ENCODE peak calls at places on chromosomes 1 and 21, in six cellular contexts. One of them, this sample, is unnamed.

GRCh38 chr1:202270871-202271326 is 70.8 kb downstream of the UBE2T start:
- DNase-seq in upper lobe of left lung: no peak
- DNase-seq in skeletal muscle cell: no peak
- DNase-seq in OCI-LY7: no peak
- DNase-seq in mesendoderm: no peak
- DNase-seq in neuronal stem cell: no peak
- DNase-seq in this sample: no peak

GRCh38 chr1:7002728-7003127 is 217.5 kb downstream of the CAMTA1 start:
- DNase-seq in upper lobe of left lung: no peak
- DNase-seq in neuronal stem cell: no peak
- DNase-seq in OCI-LY7: no peak
- DNase-seq in skeletal muscle cell: no peak
- DNase-seq in mesendoderm: peak
- DNase-seq in this sample: no peak

GRCh38 chr21:35779690-35780570 is 280.4 kb downstream of the SETD4 start:
- DNase-seq in OCI-LY7: no peak
- DNase-seq in neuronal stem cell: no peak
- DNase-seq in upper lobe of left lung: no peak
- DNase-seq in mesendoderm: no peak
- DNase-seq in skeletal muscle cell: peak
- DNase-seq in this sample: no peak

GRCh38 chr1:41358152-41358937 is 2.9 kb upstream of the FOXO6 start:
- DNase-seq in OCI-LY7: no peak
- DNase-seq in skeletal muscle cell: no peak
- DNase-seq in upper lobe of left lung: no peak
- DNase-seq in mesendoderm: no peak
- DNase-seq in neuronal stem cell: no peak
- DNase-seq in this sample: no peak

GRCh38 chr1:155504207-155504606 is 58.4 kb downstream of the ASH1L start:
- DNase-seq in skeletal muscle cell: no peak
- DNase-seq in upper lobe of left lung: no peak
- DNase-seq in neuronal stem cell: no peak
- DNase-seq in mesendoderm: peak
- DNase-seq in OCI-LY7: peak
- DNase-seq in this sample: no peak

GRCh38 chr1:100506221-100506620 is 31.7 kb upstream of the GPR88 start:
- DNase-seq in neuronal stem cell: no peak
- DNase-seq in upper lobe of left lung: no peak
- DNase-seq in skeletal muscle cell: peak
- DNase-seq in mesendoderm: no peak
- DNase-seq in OCI-LY7: no peak
- DNase-seq in this sample: no peak

GRCh38 chr1:89873250-89873649 is 52.4 kb downstream of the LRRC8D start:
- DNase-seq in mesendoderm: no peak
- DNase-seq in OCI-LY7: no peak
- DNase-seq in upper lobe of left lung: no peak
- DNase-seq in neuronal stem cell: no peak
- DNase-seq in skeletal muscle cell: no peak
- DNase-seq in this sample: no peak

GRCh38 chr1:160864173-160864572 is 1.5 kb upstream of the CD244 start:
- DNase-seq in neuronal stem cell: no peak
- DNase-seq in mesendoderm: no peak
- DNase-seq in upper lobe of left lung: no peak
- DNase-seq in skeletal muscle cell: no peak
- DNase-seq in OCI-LY7: no peak
- DNase-seq in this sample: no peak

GRCh38 chr1:219927956-219928790 is at the start of gene SLC30A10:
- DNase-seq in OCI-LY7: no peak
- DNase-seq in upper lobe of left lung: peak
- DNase-seq in skeletal muscle cell: no peak
- DNase-seq in mesendoderm: peak
- DNase-seq in neuronal stem cell: peak
- DNase-seq in this sample: no peak

GRCh38 chr1:183063349-183063748 is 40.1 kb downstream of the LAMC1 start:
- DNase-seq in OCI-LY7: no peak
- DNase-seq in upper lobe of left lung: no peak
- DNase-seq in mesendoderm: no peak
- DNase-seq in skeletal muscle cell: no peak
- DNase-seq in neuronal stem cell: no peak
- DNase-seq in this sample: no peak

GRCh38 chr1:183065168-183065670 is 42.0 kb downstream of the LAMC1 start:
- DNase-seq in upper lobe of left lung: no peak
- DNase-seq in neuronal stem cell: no peak
- DNase-seq in skeletal muscle cell: no peak
- DNase-seq in OCI-LY7: no peak
- DNase-seq in mesendoderm: no peak
- DNase-seq in this sample: no peak

GRCh38 chr1:183058835-183059234 is 35.6 kb downstream of the LAMC1 start:
- DNase-seq in upper lobe of left lung: no peak
- DNase-seq in mesendoderm: no peak
- DNase-seq in neuronal stem cell: no peak
- DNase-seq in OCI-LY7: no peak
- DNase-seq in skeletal muscle cell: no peak
- DNase-seq in this sample: no peak

GRCh38 chr1:183061194-183061593 is 38.0 kb downstream of the LAMC1 start:
- DNase-seq in neuronal stem cell: no peak
- DNase-seq in upper lobe of left lung: no peak
- DNase-seq in OCI-LY7: no peak
- DNase-seq in mesendoderm: no peak
- DNase-seq in skeletal muscle cell: no peak
- DNase-seq in this sample: no peak
- H3K4me3 ChIP-seq in neuronal stem cell: no peak
- H3K4me3 ChIP-seq in upper lobe of left lung: no peak
- H3K4me3 ChIP-seq in OCI-LY7: no peak
- H3K4me3 ChIP-seq in mesendoderm: no peak
- H3K4me3 ChIP-seq in skeletal muscle cell: no peak
- H3K4me3 ChIP-seq in this sample: no peak

GRCh38 chr1:85289848-85290335 is 13.5 kb upstream of the BCL10 start:
- DNase-seq in neuronal stem cell: no peak
- DNase-seq in mesendoderm: no peak
- DNase-seq in upper lobe of left lung: no peak
- DNase-seq in OCI-LY7: peak
- DNase-seq in skeletal muscle cell: no peak
- DNase-seq in this sample: no peak

GRCh38 chr1:85295006-85295431 is 18.6 kb upstream of the BCL10 start:
- DNase-seq in skeletal muscle cell: no peak
- DNase-seq in neuronal stem cell: no peak
- DNase-seq in upper lobe of left lung: no peak
- DNase-seq in mesendoderm: no peak
- DNase-seq in OCI-LY7: no peak
- DNase-seq in this sample: no peak

GRCh38 chr1:85289207-85289847 is 12.9 kb upstream of the BCL10 start:
- DNase-seq in OCI-LY7: no peak
- DNase-seq in mesendoderm: no peak
- DNase-seq in neuronal stem cell: no peak
- DNase-seq in skeletal muscle cell: peak
- DNase-seq in upper lobe of left lung: no peak
- DNase-seq in this sample: no peak

GRCh38 chr1:85295654-85296053 is 19.2 kb upstream of the BCL10 start:
- DNase-seq in neuronal stem cell: no peak
- DNase-seq in OCI-LY7: no peak
- DNase-seq in upper lobe of left lung: peak
- DNase-seq in mesendoderm: no peak
- DNase-seq in skeletal muscle cell: no peak
- DNase-seq in this sample: no peak

GRCh38 chr1:85290826-85291225 is 14.4 kb upstream of the BCL10 start:
- DNase-seq in neuronal stem cell: no peak
- DNase-seq in upper lobe of left lung: no peak
- DNase-seq in mesendoderm: no peak
- DNase-seq in skeletal muscle cell: no peak
- DNase-seq in OCI-LY7: no peak
- DNase-seq in this sample: no peak
- H3K4me3 ChIP-seq in neuronal stem cell: no peak
- H3K4me3 ChIP-seq in upper lobe of left lung: no peak
- H3K4me3 ChIP-seq in mesendoderm: no peak
- H3K4me3 ChIP-seq in skeletal muscle cell: no peak
- H3K4me3 ChIP-seq in OCI-LY7: no peak
- H3K4me3 ChIP-seq in this sample: no peak

DNA sequence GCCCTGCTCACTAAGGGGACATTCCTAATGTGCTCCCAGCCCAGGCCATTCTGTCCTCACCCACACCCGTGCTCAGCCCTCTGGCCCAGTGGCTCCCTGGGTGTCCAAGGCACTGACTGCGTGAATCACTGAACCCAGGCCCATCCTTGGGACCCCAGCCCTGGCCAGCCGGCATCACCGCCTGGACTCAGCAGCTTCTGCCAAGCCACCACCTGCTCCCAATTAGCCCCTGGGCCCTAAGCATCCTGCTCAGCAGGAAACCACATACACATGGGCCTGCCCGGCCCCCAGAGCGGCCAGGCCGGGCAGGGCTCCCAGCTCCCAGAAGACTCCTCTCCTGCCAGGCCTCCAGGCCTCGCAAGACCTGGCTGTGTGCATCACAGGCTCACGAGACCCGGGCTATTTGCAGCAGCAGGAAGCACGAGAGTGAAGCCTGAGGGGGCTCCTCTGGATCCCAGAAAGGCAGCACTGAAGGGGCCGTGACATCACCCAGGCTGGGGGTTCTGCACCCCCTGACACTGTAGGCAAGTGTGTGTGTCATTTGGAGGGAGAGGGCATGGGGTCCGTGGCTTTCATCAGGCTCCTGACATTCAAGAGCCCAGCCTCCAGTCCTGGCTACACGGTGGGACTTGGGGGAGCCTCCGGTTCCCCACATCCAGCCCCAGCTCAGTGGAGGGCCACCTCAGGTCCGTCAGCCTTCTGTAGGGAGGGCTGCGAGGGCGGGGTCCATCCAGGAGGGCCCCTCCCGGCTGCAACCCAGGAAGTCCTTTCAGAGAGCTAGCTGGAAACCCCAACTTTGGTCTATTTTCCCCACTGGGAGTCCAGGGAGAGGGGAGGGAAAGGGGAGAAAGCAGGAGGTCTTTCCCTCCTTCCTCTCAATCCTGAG is 1.6 kb downstream of the MFAP2 start:
- DNase-seq in upper lobe of left lung: peak
- DNase-seq in neuronal stem cell: no peak
- DNase-seq in OCI-LY7: no peak
- DNase-seq in skeletal muscle cell: peak
- DNase-seq in mesendoderm: no peak
- DNase-seq in this sample: no peak
- H3K4me3 ChIP-seq in upper lobe of left lung: no peak
- H3K4me3 ChIP-seq in neuronal stem cell: peak
- H3K4me3 ChIP-seq in OCI-LY7: no peak
- H3K4me3 ChIP-seq in skeletal muscle cell: peak
- H3K4me3 ChIP-seq in mesendoderm: no peak
- H3K4me3 ChIP-seq in this sample: no peak

GRCh38 chr1:39922139-39922757 is 20.5 kb upstream of the MYCL start:
- DNase-seq in skeletal muscle cell: no peak
- DNase-seq in OCI-LY7: no peak
- DNase-seq in mesendoderm: peak
- DNase-seq in upper lobe of left lung: peak
- DNase-seq in neuronal stem cell: peak
- DNase-seq in this sample: no peak
- H3K4me3 ChIP-seq in skeletal muscle cell: no peak
- H3K4me3 ChIP-seq in OCI-LY7: no peak
- H3K4me3 ChIP-seq in mesendoderm: no peak
- H3K4me3 ChIP-seq in upper lobe of left lung: no peak
- H3K4me3 ChIP-seq in neuronal stem cell: no peak
- H3K4me3 ChIP-seq in this sample: no peak

This sample was measured in esophagus squamous epithelium.